ENCODE peak calls at places on chromosomes 7 and 10, in four cellular contexts. E, B, K and A are unnamed samples.

GRCh38 chr7:45978731-45979211 is 57.7 kb upstream of the IGFBP3 start:
- DNase-seq in E (peak), B (no peak), K (no peak), A (no peak)

GRCh38 chr7:37784015-37784414 is 64.4 kb upstream of the NME8 start:
- DNase-seq in E (no peak), B (no peak), K (no peak), A (no peak)

GRCh38 chr10:72367301-72367970 is 12.7 kb upstream of the DNAJB12 start:
- DNase-seq in E (no peak), B (no peak), K (no peak), A (no peak)

GRCh38 chr10:99656199-99657064 is 2.9 kb upstream of the ENTPD7 start:
- DNase-seq in E (no peak), B (no peak), K (no peak), A (no peak)

GRCh38 chr10:77264107-77264506 is 373.5 kb downstream of the KCNMA1 start:
- DNase-seq in E (no peak), B (no peak), K (peak), A (no peak)

GRCh38 chr7:148958061-148958460 is 70.2 kb downstream of the PDIA4 start:
- DNase-seq in E (no peak), B (no peak), K (no peak), A (no peak)

GRCh38 chr10:7417103-7417623 is 6.3 kb upstream of the SFMBT2 start:
- DNase-seq in E (peak), B (no peak), K (no peak), A (no peak)

GRCh38 chr10:24209946-24210491 is 1.1 kb downstream of the KIAA1217 start:
- DNase-seq in E (peak), B (no peak), K (peak), A (no peak)

GRCh38 chr7:137592232-137592896 is 248.8 kb upstream of the PTN start:
- DNase-seq in E (peak), B (no peak), K (no peak), A (no peak)

GRCh38 chr10:112981553-112981952 is 31.5 kb downstream of the TCF7L2 start:
- DNase-seq in E (peak), B (no peak), K (no peak), A (no peak)

GRCh38 chr7:93883917-93884345 is 6.6 kb downstream of the TFPI2 start:
- DNase-seq in E (no peak), B (no peak), K (no peak), A (no peak)

GRCh38 chr10:63128443-63128842 is 4.7 kb upstream of the NRBF2 start:
- DNase-seq in E (peak), B (no peak), K (no peak), A (no peak)

GRCh38 chr7:42606217-42606905 is 305.5 kb downstream of the C7orf25 start:
- DNase-seq in E (no peak), B (no peak), K (no peak), A (no peak)

GRCh38 chr10:110218627-110219026 is 11.2 kb downstream of the MXI1 start:
- DNase-seq in E (no peak), B (no peak), K (peak), A (no peak)

GRCh38 chr7:1410992-1411391 is 48.3 kb downstream of the MICALL2 start:
- DNase-seq in E (no peak), B (no peak), K (no peak), A (no peak)

GRCh38 chr7:44104880-44105771 is 981 bp downstream of the AEBP1 start:
- DNase-seq in E (peak), B (no peak), K (no peak), A (no peak)

GRCh38 chr7:6530626-6531491 is 20.4 kb downstream of the GRID2IP start:
- DNase-seq in E (no peak), B (no peak), K (no peak), A (no peak)

GRCh38 chr7:50632561-50633413 is 67.6 kb upstream of the DDC start:
- DNase-seq in E (peak), B (no peak), K (no peak), A (no peak)

GRCh38 chr10:120474956-120475355 is 17.9 kb downstream of the PLPP4 start:
- DNase-seq in E (no peak), B (no peak), K (no peak), A (no peak)

GRCh38 chr10:127029061-127029460 is 123.8 kb downstream of the DOCK1 start:
- DNase-seq in E (no peak), B (no peak), K (no peak), A (no peak)

GRCh38 chr10:106078796-106079576 is 1085.5 kb downstream of the SORCS1 start:
- DNase-seq in E (peak), B (no peak), K (no peak), A (no peak)

GRCh38 chr7:5396542-5396941 is 27.1 kb downstream of the TNRC18 start:
- DNase-seq in E (no peak), B (no peak), K (no peak), A (no peak)

GRCh38 chr10:5775705-5776104 is 37.5 kb downstream of the GDI2 start:
- DNase-seq in E (no peak), B (no peak), K (no peak), A (no peak)

GRCh38 chr7:23713285-23714235 is 3.5 kb downstream of the STK31 start:
- DNase-seq in E (peak), B (no peak), K (no peak), A (no peak)

GRCh38 chr10:34474060-34474376 is 341.1 kb downstream of the PARD3 start:
- DNase-seq in E (peak), B (no peak), K (no peak), A (no peak)

GRCh38 chr10:57972783-57973182 is 294.9 kb downstream of the IPMK start:
- DNase-seq in E (no peak), B (no peak), K (no peak), A (no peak)

GRCh38 chr7:118404211-118404610 is 179.7 kb downstream of the ANKRD7 start:
- DNase-seq in E (no peak), B (no peak), K (no peak), A (no peak)

GRCh38 chr7:81231203-81231922 is 312.5 kb upstream of the SEMA3C start:
- DNase-seq in E (no peak), B (no peak), K (no peak), A (no peak)

GRCh38 chr7:81457858-81458522 is 311.9 kb downstream of the HGF start:
- DNase-seq in E (peak), B (no peak), K (no peak), A (no peak)

GRCh38 chr10:11057448-11057847 is 39.8 kb downstream of the CELF2 start:
- DNase-seq in E (no peak), B (no peak), K (no peak), A (no peak)

GRCh38 chr10:132939957-132940790 is 2.2 kb downstream of the CFAP46 start:
- DNase-seq in E (peak), B (no peak), K (no peak), A (no peak)

GRCh38 chr10:71575934-71576801 is 143.4 kb downstream of the C10orf105 start:
- DNase-seq in E (no peak), B (no peak), K (no peak), A (no peak)

GRCh38 chr7:4803397-4804241 is 28.2 kb downstream of the AP5Z1 start:
- DNase-seq in E (no peak), B (no peak), K (no peak), A (no peak)

GRCh38 chr7:66413379-66414114 is 208.4 kb downstream of the TPST1 start:
- DNase-seq in E (peak), B (peak), K (peak), A (peak)

GRCh38 chr10:63542835-63543575 is 21.8 kb downstream of the REEP3 start:
- DNase-seq in E (peak), B (no peak), K (no peak), A (no peak)

GRCh38 chr7:13687500-13687899 is 302.0 kb downstream of the ETV1 start:
- DNase-seq in E (no peak), B (no peak), K (no peak), A (no peak)